ENCODE peak calls at places on chromosomes 16 and 17, in four cellular contexts. J, Y, W and F are unnamed samples.

GRCh38 chr17:76130473-76130872 is 10.6 kb downstream of the FOXJ1 start:
- DNase-seq in Y (no peak), W (no peak), J (no peak), F (no peak)

GRCh38 chr17:16438557-16439302 is 23.4 kb downstream of the TRPV2 start:
- DNase-seq in J (peak; percentile 100), Y (peak; percentile 98), W (peak; percentile 98), F (peak; percentile 91)

GRCh38 chr16:83344014-83344413 is 463.8 kb upstream of the HSBP1 start:
- DNase-seq in Y (no peak), J (no peak), W (no peak), F (no peak)

GRCh38 chr17:50304781-50305404 is 30.6 kb downstream of the TMEM92 start:
- DNase-seq in Y (no peak), J (no peak), W (no peak), F (no peak)

GRCh38 chr17:79042421-79043190 is 18.6 kb downstream of the C1QTNF1 start:
- DNase-seq in W (peak; percentile 57), J (peak; percentile 49), Y (no peak), F (peak; percentile 94)

GRCh38 chr17:7383742-7384488 is 3.0 kb downstream of the TNK1 start:
- DNase-seq in W (no peak), Y (no peak), J (no peak), F (no peak)

GRCh38 chr17:5050281-5050680 is 15.1 kb upstream of the SLC52A1 start:
- DNase-seq in Y (no peak), W (no peak), J (no peak), F (no peak)

GRCh38 chr16:11349599-11350276 is 4.5 kb downstream of the RMI2 start:
- DNase-seq in W (no peak), J (no peak), Y (no peak), F (no peak)

GRCh38 chr17:40462343-40463121 is 19.3 kb downstream of the IGFBP4 start:
- DNase-seq in J (no peak), W (no peak), Y (no peak), F (no peak)

GRCh38 chr16:3761375-3762079 is 44.2 kb upstream of the TRAP1 start:
- DNase-seq in W (no peak), Y (no peak), J (no peak), F (no peak)

GRCh38 chr17:66431910-66432309 is 129.5 kb downstream of the PRKCA start:
- DNase-seq in Y (no peak), W (no peak), J (no peak), F (no peak)

GRCh38 chr17:740240-741055 is 8.1 kb downstream of the TLCD3A start:
- DNase-seq in W (no peak), J (no peak), Y (peak; percentile 66), F (no peak)

GRCh38 chr17:32954477-32954876 is 26.5 kb downstream of the TMEM98 start:
- DNase-seq in Y (no peak), J (peak; percentile 29), W (no peak), F (no peak)

GRCh38 chr17:58911741-58912343 is 156.2 kb downstream of the PPM1E start:
- DNase-seq in J (no peak), Y (no peak), W (no peak), F (no peak)

GRCh38 chr17:81035389-81036127 is 607 bp downstream of the BAIAP2 start:
- DNase-seq in Y (no peak), J (no peak), W (no peak), F (no peak)

GRCh38 chr16:66660422-66661209 is 35.9 kb downstream of the CMTM4 start:
- DNase-seq in W (peak; percentile 89), Y (no peak), J (peak; percentile 84), F (no peak)

GRCh38 chr16:69709456-69710084 is 16.8 kb downstream of the NQO1 start:
- DNase-seq in J (peak; percentile 81), Y (peak; percentile 15), W (peak; percentile 60), F (no peak)

GRCh38 chr17:50028207-50029120 is 27.4 kb upstream of the ITGA3 start:
- DNase-seq in W (no peak), Y (no peak), J (no peak), F (no peak)

GRCh38 chr17:7850118-7850504 is 4.8 kb upstream of the TMEM88 start:
- DNase-seq in W (no peak), Y (no peak), J (no peak), F (no peak)

GRCh38 chr17:42775534-42776098 is 2.4 kb downstream of the VPS25 start:
- DNase-seq in W (peak; percentile 78), Y (no peak), J (peak; percentile 53), F (no peak)

GRCh38 chr17:56174421-56174820 is 21.1 kb downstream of the ANKFN1 start:
- DNase-seq in J (no peak), W (no peak), Y (no peak), F (no peak)

GRCh38 chr17:76266244-76266938 is 1.2 kb downstream of the UBALD2 start:
- DNase-seq in Y (no peak), J (peak; percentile 52), W (no peak), F (no peak)

GRCh38 chr16:29815032-29815721 is 775 bp upstream of the PAGR1 start:
- DNase-seq in Y (no peak), J (no peak), W (no peak), F (peak; percentile 61)

GRCh38 chr16:66225696-66226095 is 140.8 kb upstream of the CDH5 start:
- DNase-seq in J (no peak), Y (no peak), W (no peak), F (no peak)

GRCh38 chr16:6362321-6362720 is 970.3 kb upstream of the RBFOX1 start:
- DNase-seq in J (no peak), W (no peak), Y (no peak), F (no peak)

GRCh38 chr17:77212081-77212832 is 71.5 kb downstream of the SEC14L1 start:
- DNase-seq in Y (peak; percentile 77), W (no peak), J (no peak), F (no peak)

GRCh38 chr16:89040861-89041570 is 52.6 kb upstream of the ACSF3 start:
- DNase-seq in J (no peak), Y (no peak), W (no peak), F (no peak)

GRCh38 chr17:7586673-7587419 is 3.0 kb downstream of the SOX15 start:
- DNase-seq in W (peak; percentile 64), Y (no peak), J (peak; percentile 62), F (no peak)

GRCh38 chr17:40099627-40100418 is 566 bp downstream of the NR1D1 start:
- DNase-seq in W (no peak), J (no peak), Y (no peak), F (no peak)

GRCh38 chr17:80029235-80029974 is 6.3 kb downstream of the TBC1D16 start:
- DNase-seq in J (no peak), Y (no peak), W (no peak), F (no peak)

GRCh38 chr17:38352245-38353083 is 820 bp downstream of the SOCS7 start:
- DNase-seq in W (peak; percentile 30), Y (no peak), J (no peak), F (peak; percentile 66)

GRCh38 chr16:12455287-12455798 is 348.3 kb downstream of the CPPED1 start:
- DNase-seq in Y (no peak), W (peak; percentile 59), J (peak; percentile 53), F (peak; percentile 31)

GRCh38 chr16:15961060-15961511 is 11.7 kb downstream of the ABCC1 start:
- DNase-seq in W (no peak), J (no peak), Y (peak; percentile 90), F (no peak)

DNA sequence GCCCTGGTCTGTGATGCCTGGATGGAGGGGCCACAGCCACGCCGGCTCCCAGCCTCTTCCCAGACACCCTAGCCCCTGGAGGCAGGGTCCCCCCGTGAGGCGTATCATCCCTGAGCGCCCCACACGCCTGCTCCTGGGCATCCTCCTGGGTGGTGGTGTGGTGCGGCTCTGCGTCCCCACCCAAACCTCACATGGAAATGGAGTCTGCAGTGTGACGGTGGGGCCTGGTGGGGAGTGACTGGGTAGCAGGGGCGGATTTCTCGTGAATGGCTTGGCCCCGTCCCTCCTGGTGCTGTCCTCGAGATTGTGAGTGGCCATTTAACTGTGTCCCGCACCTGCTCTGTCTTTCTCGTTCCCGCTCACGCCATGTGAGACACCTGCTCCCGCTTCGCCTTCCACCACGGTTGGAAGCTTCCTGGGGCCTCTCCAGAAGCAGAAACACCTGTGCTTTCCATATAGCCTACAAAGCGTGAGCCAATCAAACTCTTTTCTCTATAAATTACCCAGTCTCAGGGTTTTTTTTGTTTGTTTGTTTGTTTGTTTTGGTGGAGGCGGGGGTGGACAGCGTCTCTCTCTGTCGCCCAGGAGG is 5.9 kb upstream of the SSTR5 start:
- DNase-seq in W (no peak), Y (no peak), J (no peak), F (no peak)
- TF ChIP-seq BRCA1 in W (no peak), Y (no peak), J (no peak), F (no peak)

GRCh38 chr17:82414548-82415281 is 3.4 kb upstream of the HEXD start:
- DNase-seq in Y (no peak), W (peak; percentile 92), J (peak; percentile 40), F (peak; percentile 94)
- TF ChIP-seq BRCA1 in Y (no peak), W (no peak), J (peak; percentile 99), F (no peak)

DNA sequence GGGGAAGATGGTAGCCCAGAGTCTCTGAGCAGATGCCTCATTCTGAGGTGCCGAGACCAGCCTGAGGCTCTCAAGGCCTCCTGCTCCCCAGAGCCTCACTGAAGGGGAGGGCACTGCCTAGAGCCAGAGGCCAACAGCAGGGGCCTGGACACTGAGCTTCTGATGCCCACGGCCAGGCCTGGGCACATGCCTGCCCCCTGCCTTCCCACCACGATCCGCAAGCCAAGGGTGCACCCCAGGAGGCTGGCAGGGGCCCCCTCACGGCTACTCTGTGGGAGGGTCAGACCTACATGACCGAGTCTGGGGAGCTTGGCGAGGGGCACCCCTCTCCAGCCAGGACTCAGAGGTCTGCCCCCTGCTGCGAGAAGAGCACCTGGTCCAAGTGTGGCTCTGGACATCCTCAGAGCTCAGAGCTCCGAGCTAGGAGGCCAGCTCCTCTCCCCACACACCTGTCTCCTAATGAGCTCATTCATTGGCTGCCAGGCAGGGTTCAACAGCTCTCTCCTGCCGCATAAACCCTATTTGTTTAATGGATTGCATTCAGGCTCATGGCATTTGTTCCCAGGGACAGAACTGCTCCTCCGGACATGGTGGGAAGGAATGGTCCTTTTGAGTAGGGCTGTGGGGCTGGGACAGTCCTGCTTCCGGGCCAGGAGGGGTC is 13.9 kb downstream of the OTOP3 start:
- DNase-seq in W (no peak), J (no peak), Y (no peak), F (no peak)
- TF ChIP-seq BRCA1 in W (no peak), J (no peak), Y (no peak), F (no peak)

DNA sequence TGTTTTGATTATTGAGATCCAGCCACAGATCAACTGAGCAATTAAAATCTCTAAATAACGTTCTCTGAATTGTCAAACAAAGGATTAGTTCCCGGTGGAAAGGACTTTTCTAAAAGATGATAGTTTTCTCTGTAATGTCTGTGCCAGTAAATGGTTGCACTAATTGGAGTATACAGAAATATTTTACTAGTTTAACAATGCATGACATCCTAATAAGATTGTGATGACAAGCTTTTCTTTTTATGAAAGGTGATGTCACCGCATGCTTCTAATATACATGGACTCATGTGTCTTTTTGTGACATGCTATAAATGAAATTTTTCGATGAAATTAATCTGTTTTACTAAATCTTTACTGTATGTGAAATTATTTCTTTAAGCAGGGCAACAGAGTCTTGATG is 211.1 kb downstream of the IRX3 start:
- DNase-seq in J (no peak), W (no peak), Y (no peak), F (no peak)
- TF ChIP-seq BRCA1 in J (no peak), W (no peak), Y (no peak), F (no peak)

GRCh38 chr17:27914382-27914781 is 21.2 kb upstream of the LYRM9 start:
- DNase-seq in J (no peak), W (no peak), Y (no peak), F (no peak)

GRCh38 chr17:27918498-27918897 is 25.3 kb upstream of the LYRM9 start:
- DNase-seq in Y (no peak), W (no peak), J (no peak), F (no peak)

GRCh38 chr17:27919120-27919519 is 26.0 kb upstream of the LYRM9 start:
- DNase-seq in Y (no peak), W (no peak), J (no peak), F (no peak)

GRCh38 chr17:27915715-27916114 is 22.6 kb upstream of the LYRM9 start:
- DNase-seq in Y (no peak), J (no peak), W (no peak), F (peak; percentile 53)

GRCh38 chr17:27917000-27917399 is 23.8 kb upstream of the LYRM9 start:
- DNase-seq in W (no peak), Y (no peak), J (no peak), F (no peak)
- TF ChIP-seq BRCA1 in W (no peak), Y (no peak), J (no peak), F (no peak)